ENCODE peak calls at places on chromosome 2, in six cellular contexts. F, O, R, C, M and Q are unnamed samples.
A peak's percentile ranks its signal among the peaks of the same experiment; 100 is the strongest.

GRCh38 chr2:102262218-102263129 is 48.9 kb upstream of the IL1RL1 start:
- DNase-seq in F (no peak), O (no peak), R (no peak), C (no peak), M (no peak), Q (no peak)

GRCh38 chr2:121408641-121409040 is 122.0 kb upstream of the RNU4ATAC start:
- DNase-seq in F (no peak), O (no peak), R (no peak), C (no peak), M (no peak), Q (no peak)

GRCh38 chr2:79223539-79223938 is 64.0 kb upstream of the REG3A start:
- DNase-seq in F (no peak), O (no peak), R (no peak), C (no peak), M (no peak), Q (no peak)

GRCh38 chr2:164538250-164538866 is 82.9 kb downstream of the GRB14 start:
- DNase-seq in F (no peak), O (no peak), R (peak; percentile 73), C (no peak), M (peak; percentile 73), Q (no peak)

GRCh38 chr2:74768401-74768914 is 65.5 kb upstream of the HK2 start:
- DNase-seq in F (no peak), O (no peak), R (no peak), C (no peak), M (no peak), Q (no peak)

GRCh38 chr2:158457092-158457825 is 507 bp downstream of the PKP4 start:
- DNase-seq in F (peak; percentile 58), O (peak; percentile 83), R (peak; percentile 68), C (peak; percentile 70), M (peak; percentile 73), Q (peak; percentile 21)

GRCh38 chr2:85765081-85765731 is 11.4 kb downstream of the ATOH8 start:
- DNase-seq in F (no peak), O (no peak), R (no peak), C (no peak), M (no peak), Q (no peak)

GRCh38 chr2:229096667-229097066 is 174.4 kb downstream of the PID1 start:
- DNase-seq in F (no peak), O (no peak), R (no peak), C (no peak), M (no peak), Q (no peak)

GRCh38 chr2:107932483-107932882 is 53.8 kb upstream of the SLC5A7 start:
- DNase-seq in F (no peak), O (no peak), R (no peak), C (no peak), M (no peak), Q (no peak)

GRCh38 chr2:170332676-170333402 is 154.9 kb downstream of the MYO3B start:
- DNase-seq in F (no peak), O (no peak), R (no peak), C (no peak), M (no peak), Q (no peak)

GRCh38 chr2:118604346-118604745 is 243.1 kb downstream of the EN1 start:
- DNase-seq in F (no peak), O (no peak), R (no peak), C (no peak), M (no peak), Q (no peak)

GRCh38 chr2:23603581-23603980 is 218.6 kb downstream of the KLHL29 start:
- DNase-seq in F (no peak), O (no peak), R (no peak), C (no peak), M (no peak), Q (no peak)

GRCh38 chr2:157692768-157693167 is 64.1 kb upstream of the ACVR1C start:
- DNase-seq in F (no peak), O (no peak), R (peak; percentile 33), C (no peak), M (no peak), Q (no peak)

GRCh38 chr2:224165901-224166319 is 126.8 kb upstream of the SERPINE2 start:
- DNase-seq in F (no peak), O (no peak), R (no peak), C (no peak), M (no peak), Q (no peak)

GRCh38 chr2:197135806-197136205 is 174.8 kb downstream of the ANKRD44 start:
- DNase-seq in F (no peak), O (no peak), R (no peak), C (no peak), M (no peak), Q (no peak)

GRCh38 chr2:64826703-64827102 is 162.5 kb upstream of the SLC1A4 start:
- DNase-seq in F (no peak), O (no peak), R (no peak), C (no peak), M (no peak), Q (no peak)

GRCh38 chr2:197286805-197287595 is 23.6 kb downstream of the ANKRD44 start:
- DNase-seq in F (no peak), O (no peak), R (peak; percentile 16), C (peak; percentile 42), M (peak; percentile 64), Q (no peak)

GRCh38 chr2:105428387-105429018 is 29.7 kb upstream of the FHL2 start:
- DNase-seq in F (no peak), O (no peak), R (no peak), C (no peak), M (no peak), Q (no peak)